ENCODE peak calls at places on chromosomes 16 and 17, in nine cellular contexts. I, F, O, V, W, X, H, S and A are unnamed samples.

GRCh38 chr17:10151667-10152496 is 46.5 kb downstream of the GAS7 start:
- DNase-seq in S (peak), I (no peak), F (no peak), X (no peak), O (no peak), H (peak), V (no peak), W (no peak), A (no peak)

GRCh38 chr17:8185580-8186445 is 4.2 kb downstream of the BORCS6 start:
- DNase-seq in X (no peak), I (peak), S (peak), V (no peak), F (peak), O (peak), H (peak), W (peak), A (no peak)

GRCh38 chr17:68612923-68613292 is 11.7 kb upstream of the FAM20A start:
- DNase-seq in H (no peak), V (no peak), F (no peak), O (no peak), S (no peak), W (no peak), X (no peak), I (no peak), A (no peak)

GRCh38 chr17:48037924-48038323 is 327 bp upstream of the COPZ2 start:
- DNase-seq in F (no peak), O (no peak), W (no peak), I (peak), S (no peak), V (no peak), X (no peak), H (no peak), A (no peak)

GRCh38 chr17:32536736-32537646 is 50.2 kb downstream of the CDK5R1 start:
- DNase-seq in W (no peak), F (no peak), I (no peak), X (peak), H (no peak), O (no peak), S (peak), V (peak), A (no peak)

GRCh38 chr16:85628651-85629050 is 15.5 kb downstream of the GSE1 start:
- DNase-seq in O (no peak), X (no peak), W (no peak), I (no peak), H (no peak), S (no peak), V (no peak), F (no peak), A (no peak)

GRCh38 chr16:4179020-4179419 is 62.8 kb upstream of the ADCY9 start:
- DNase-seq in W (no peak), F (peak), H (no peak), O (peak), S (peak), X (no peak), V (no peak), I (no peak), A (no peak)

GRCh38 chr16:58586340-58587030 is 43.1 kb downstream of the CNOT1 start:
- DNase-seq in F (no peak), V (no peak), X (no peak), H (no peak), W (no peak), S (no peak), O (no peak), I (no peak), A (no peak)

GRCh38 chr16:56944954-56945839 is 13.3 kb downstream of the HERPUD1 start:
- DNase-seq in V (no peak), I (no peak), O (no peak), F (no peak), W (no peak), S (no peak), X (no peak), H (no peak), A (no peak)

GRCh38 chr17:29590979-29591736 is 1.7 kb upstream of the GIT1 start:
- DNase-seq in I (peak), W (no peak), S (peak), O (peak), F (peak), X (no peak), H (peak), V (no peak), A (no peak)

GRCh38 chr17:45234641-45235040 is 13.0 kb downstream of the FMNL1 start:
- DNase-seq in I (peak), F (no peak), S (no peak), O (no peak), V (no peak), W (no peak), H (peak), X (no peak), A (no peak)

GRCh38 chr16:55912022-55912421 is 36.8 kb upstream of the CES5A start:
- DNase-seq in V (no peak), O (no peak), F (peak), I (no peak), S (no peak), X (no peak), W (no peak), H (no peak), A (no peak)

GRCh38 chr16:49659356-49659755 is 196.6 kb downstream of the ZNF423 start:
- DNase-seq in I (no peak), F (no peak), X (no peak), O (no peak), W (no peak), H (no peak), V (no peak), S (no peak), A (no peak)